ENCODE peak calls at places on chromosomes 2 and 18, in seven cellular contexts. J, M, F, E, L, D and S are unnamed samples.

GRCh38 chr2:155997538-155997937 is 335.0 kb downstream of the NR4A2 start:
- DNase-seq in M (no peak), D (no peak), E (no peak), F (no peak), L (no peak), J (no peak), S (no peak)

GRCh38 chr18:79612291-79613108 is 67.1 kb upstream of the CTDP1 start:
- DNase-seq in J (no peak), L (no peak), E (no peak), F (no peak), M (no peak), D (no peak), S (no peak)

GRCh38 chr2:33457588-33458247 is 18.7 kb upstream of the RASGRP3 start:
- DNase-seq in D (no peak), M (peak), E (no peak), F (no peak), L (no peak), J (no peak), S (no peak)

GRCh38 chr18:50190236-50190635 is 4.7 kb downstream of the MYO5B start:
- DNase-seq in M (no peak), D (no peak), L (no peak), J (no peak), E (no peak), F (no peak), S (no peak)

GRCh38 chr2:55901322-55901721 is 22.3 kb downstream of the EFEMP1 start:
- DNase-seq in E (no peak), L (no peak), F (no peak), D (no peak), J (no peak), M (no peak), S (no peak)

GRCh38 chr2:149037851-149038250 is 648 bp upstream of the LYPD6B start:
- DNase-seq in L (no peak), D (no peak), E (no peak), M (peak), J (no peak), F (no peak), S (no peak)

GRCh38 chr2:107809835-107810234 is 16.9 kb upstream of the RGPD4 start:
- DNase-seq in M (no peak), L (no peak), D (no peak), F (no peak), E (no peak), J (no peak), S (no peak)

GRCh38 chr2:233133239-233133638 is 73.1 kb downstream of the INPP5D start:
- DNase-seq in J (no peak), L (no peak), M (no peak), E (no peak), D (no peak), F (no peak), S (no peak)

GRCh38 chr2:149561309-149561926 is 26.2 kb downstream of the MMADHC start:
- DNase-seq in D (peak), M (no peak), L (peak), J (no peak), F (no peak), E (no peak), S (peak)

GRCh38 chr2:233974530-233975071 is 57.4 kb downstream of the TRPM8 start:
- DNase-seq in J (no peak), F (no peak), L (no peak), D (no peak), M (peak), E (peak), S (peak)